ENCODE peak calls at places on chromosomes 12 and 14, in six cellular contexts. N is effector memory CD4-positive, alpha-beta T cell; L is thoracic aorta; E is CD8-positive, alpha-beta memory T cell; Q is keratinocyte; C is Panc1. X is an unnamed sample.

GRCh38 chr12:65699251-65699650 is 125.0 kb upstream of the HMGA2 start:
- DNase-seq in L (no peak), Q (no peak), N (no peak), E (no peak), C (no peak), X (no peak)

GRCh38 chr12:69608114-69608513 is 2.6 kb downstream of the LRRC10 start:
- DNase-seq in L (no peak), N (no peak), Q (no peak), E (no peak), C (no peak), X (no peak)

GRCh38 chr12:109962388-109962787 is 33.8 kb downstream of the GIT2 start:
- DNase-seq in N (no peak), E (no peak), C (no peak), Q (no peak), L (no peak), X (no peak)

GRCh38 chr12:60684988-60685655 is 1089.3 kb downstream of the SLC16A7 start:
- DNase-seq in C (no peak), N (no peak), Q (no peak), E (no peak), L (no peak), X (no peak)

GRCh38 chr14:94970937-94971730 is 186.2 kb downstream of the DICER1 start:
- DNase-seq in Q (no peak), C (no peak), E (no peak), L (no peak), N (no peak), X (no peak)

GRCh38 chr14:63993992-63994391 is 141.2 kb downstream of the SYNE2 start:
- DNase-seq in C (no peak), N (no peak), E (peak; percentile 4), Q (peak; percentile 17), L (no peak), X (no peak)

GRCh38 chr12:114679942-114680341 is 4.0 kb downstream of the TBX3 start:
- DNase-seq in N (no peak), Q (no peak), C (no peak), L (no peak), E (no peak), X (no peak)

GRCh38 chr12:57430117-57430930 is 519 bp downstream of the R3HDM2 start:
- DNase-seq in N (peak; percentile 23), Q (no peak), E (peak; percentile 63), C (no peak), L (no peak), X (peak; percentile 51)

GRCh38 chr12:45655186-45655585 is 74.3 kb upstream of the ARID2 start:
- DNase-seq in L (no peak), Q (no peak), E (peak; percentile 63), N (peak; percentile 25), C (no peak), X (peak; percentile 58)

GRCh38 chr12:124566181-124567034 is 1.0 kb downstream of the NCOR2 start:
- DNase-seq in N (peak; percentile 34), L (peak; percentile 66), C (no peak), Q (no peak), E (peak; percentile 69), X (peak; percentile 81)

GRCh38 chr12:46240436-46240835 is 28.4 kb downstream of the SLC38A1 start:
- DNase-seq in L (no peak), E (no peak), Q (no peak), C (no peak), N (no peak), X (no peak)

GRCh38 chr12:2129076-2129475 is 76.3 kb downstream of the CACNA1C start:
- DNase-seq in C (no peak), E (no peak), N (no peak), L (no peak), Q (peak; percentile 73), X (no peak)

GRCh38 chr12:92297932-92298681 is 152.5 kb upstream of the BTG1 start:
- DNase-seq in Q (no peak), N (no peak), C (no peak), L (no peak), E (peak; percentile 26), X (no peak)

GRCh38 chr12:95318071-95318545 is 100.5 kb downstream of the VEZT start:
- DNase-seq in Q (no peak), N (no peak), L (no peak), E (no peak), C (peak; percentile 87), X (no peak)

GRCh38 chr12:82708507-82708906 is 21.8 kb downstream of the TMTC2 start:
- DNase-seq in E (no peak), Q (no peak), N (no peak), C (no peak), L (no peak), X (no peak)

GRCh38 chr12:124321040-124321481 is 26.2 kb downstream of the RFLNA start:
- DNase-seq in N (no peak), L (no peak), E (peak; percentile 26), Q (peak; percentile 13), C (peak; percentile 39), X (peak; percentile 75)

GRCh38 chr14:59919582-59920377 is at the start of gene LRRC9:
- DNase-seq in C (no peak), N (no peak), Q (no peak), L (no peak), E (peak; percentile 67), X (peak; percentile 5)

GRCh38 chr12:119369907-119370546 is 35.5 kb downstream of the CCDC60 start:
- DNase-seq in Q (no peak), N (no peak), C (no peak), E (no peak), L (no peak), X (no peak)

GRCh38 chr12:23504043-23504442 is 445.4 kb downstream of the SOX5 start:
- DNase-seq in L (no peak), E (no peak), Q (no peak), N (no peak), C (no peak), X (no peak)

GRCh38 chr14:59664741-59665140 is 88.1 kb upstream of the CCDC175 start:
- DNase-seq in N (no peak), C (no peak), L (no peak), E (no peak), Q (no peak), X (no peak)

GRCh38 chr12:1977109-1977508 is 27.1 kb downstream of the DCP1B start:
- DNase-seq in Q (no peak), C (no peak), N (no peak), E (no peak), L (no peak), X (no peak)

GRCh38 chr14:71175491-71175890 is 268.2 kb downstream of the PCNX1 start:
- DNase-seq in N (no peak), L (no peak), C (no peak), E (no peak), Q (peak; percentile 23), X (no peak)

GRCh38 chr14:74840603-74841030 is 35.3 kb downstream of the PROX2 start:
- DNase-seq in L (no peak), Q (no peak), E (no peak), C (no peak), N (no peak), X (no peak)

GRCh38 chr12:93704625-93705024 is 27.4 kb downstream of the CRADD start:
- DNase-seq in E (no peak), L (no peak), Q (no peak), C (no peak), N (no peak), X (no peak)

GRCh38 chr12:120534203-120534702 is at the start of gene RNF10:
- DNase-seq in L (no peak), E (peak; percentile 83), Q (peak; percentile 62), N (peak; percentile 61), C (no peak), X (peak; percentile 78)

GRCh38 chr14:96145116-96145864 is 59.3 kb upstream of the BDKRB2 start:
- DNase-seq in N (no peak), E (no peak), C (no peak), L (no peak), Q (no peak), X (no peak)

GRCh38 chr12:117318591-117318990 is 42.8 kb downstream of the NOS1 start:
- DNase-seq in L (no peak), C (no peak), Q (no peak), E (no peak), N (no peak), X (no peak)

GRCh38 chr14:94483071-94483451 is 7.1 kb upstream of the SERPINA9 start:
- DNase-seq in C (no peak), E (no peak), N (no peak), L (no peak), Q (no peak), X (no peak)

GRCh38 chr14:68506021-68506644 is 286.7 kb downstream of the ZFP36L1 start:
- DNase-seq in E (no peak), N (no peak), C (no peak), Q (no peak), L (no peak), X (no peak)
- H3K4me3 ChIP-seq in E (peak overlapping the region; percentile 35), N (no peak overlapping the region), C (no peak overlapping the region), Q (peak overlapping the region; percentile 19), L (peak overlapping the region; percentile 12), X (no peak overlapping the region)

DNA sequence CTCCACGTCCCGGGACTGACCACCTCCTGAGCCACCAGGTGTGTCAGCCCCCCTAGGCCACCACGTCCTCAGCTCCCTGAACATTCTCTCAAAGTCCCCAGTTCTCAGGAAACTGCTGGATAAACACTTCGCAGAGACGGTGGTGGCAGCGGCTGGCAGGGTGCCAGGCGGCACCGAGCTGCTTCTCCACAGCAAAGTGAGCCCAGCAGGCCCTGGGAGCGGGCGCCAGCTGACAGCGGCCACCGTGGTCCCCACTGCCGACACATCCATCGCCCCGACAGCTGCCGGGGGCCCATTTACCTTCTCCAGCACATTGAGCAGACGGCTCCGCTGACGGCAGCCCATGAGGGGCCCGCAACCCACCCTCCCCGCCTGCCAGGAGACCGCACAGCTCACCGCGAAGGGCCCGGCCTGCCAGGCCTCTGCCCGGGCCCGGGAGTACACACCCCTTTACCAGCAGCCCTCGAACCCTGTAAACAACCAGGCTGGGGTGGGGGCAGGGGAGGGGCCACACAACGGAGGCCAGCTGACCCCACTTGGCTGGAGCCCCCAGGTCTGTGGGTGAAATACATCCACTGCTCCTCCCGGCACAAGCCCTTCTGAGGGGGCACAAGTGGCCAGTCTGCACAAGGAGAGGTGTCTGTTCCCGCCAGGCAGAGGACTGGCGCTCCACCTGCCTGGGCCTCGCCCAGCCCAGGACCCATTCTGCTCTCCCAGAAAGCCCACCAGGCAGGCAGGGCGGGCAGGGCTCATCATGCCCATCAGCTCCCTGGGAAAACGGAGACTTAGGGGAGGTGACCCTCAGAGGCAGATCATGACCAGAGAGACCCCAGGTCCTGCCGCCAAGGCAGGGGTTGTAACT is 10.5 kb downstream of the AKT1 start:
- DNase-seq in Q (no peak), N (no peak), L (no peak), C (no peak), E (no peak), X (no peak)
- H3K27ac ChIP-seq in Q (no peak overlapping the region), N (no peak overlapping the region), L (no peak overlapping the region), C (no peak overlapping the region), E (no peak overlapping the region), X (no peak overlapping the region)

GRCh38 chr14:69573841-69574265 is 818 bp downstream of the CCDC177 start:
- DNase-seq in E (no peak), C (no peak), L (no peak), N (no peak), Q (no peak), X (no peak)
- H3K4me3 ChIP-seq in E (peak overlapping the region; percentile 17), C (no peak overlapping the region), L (peak overlapping the region; percentile 61), N (peak overlapping the region; percentile 47), Q (no peak overlapping the region), X (no peak overlapping the region)

GRCh38 chr14:100263141-100263540 is 24.2 kb downstream of the YY1 start:
- DNase-seq in Q (no peak), E (no peak), L (no peak), C (no peak), N (no peak), X (no peak)

GRCh38 chr14:100261621-100262020 is 22.7 kb downstream of the YY1 start:
- DNase-seq in Q (no peak), L (no peak), C (no peak), E (no peak), N (no peak), X (no peak)

GRCh38 chr14:100267990-100268389 is 29.0 kb downstream of the YY1 start:
- DNase-seq in E (no peak), C (no peak), L (no peak), N (no peak), Q (no peak), X (no peak)

GRCh38 chr14:100262545-100262944 is 23.6 kb downstream of the YY1 start:
- DNase-seq in E (no peak), Q (no peak), C (no peak), N (no peak), L (no peak), X (no peak)
- H3K27ac ChIP-seq in E (no peak overlapping the region), Q (no peak overlapping the region), C (no peak overlapping the region), N (no peak overlapping the region), L (no peak overlapping the region), X (no peak overlapping the region)